ENCODE peak calls at places on chromosomes 3 and 15, in six cellular contexts. Y, O, L, V, C and U are unnamed samples.

GRCh38 chr3:178802993-178803693 is 266.9 kb downstream of the KCNMB2 start:
- DNase-seq in Y (no peak), O (no peak), L (no peak), V (no peak), C (no peak), U (no peak)

GRCh38 chr3:56691165-56692000 is 8.3 kb upstream of the TASOR start:
- DNase-seq in Y (no peak), O (no peak), L (no peak), V (no peak), C (peak; percentile 56), U (no peak)

GRCh38 chr3:20039765-20040475 is at the start of gene KAT2B:
- DNase-seq in Y (peak; percentile 89), O (no peak), L (peak; percentile 70), V (peak; percentile 92), C (peak; percentile 67), U (peak; percentile 82)

GRCh38 chr3:32374788-32375595 is 16.7 kb upstream of the CMTM7 start:
- DNase-seq in Y (peak; percentile 70), O (peak; percentile 34), L (peak; percentile 40), V (peak; percentile 90), C (peak; percentile 44), U (peak; percentile 79)

GRCh38 chr3:60967141-60967540 is 284.1 kb downstream of the FHIT start:
- DNase-seq in Y (no peak), O (no peak), L (no peak), V (no peak), C (no peak), U (no peak)

GRCh38 chr3:47347217-47347801 is 33.5 kb upstream of the PTPN23 start:
- DNase-seq in Y (no peak), O (peak; percentile 23), L (no peak), V (no peak), C (no peak), U (no peak)

GRCh38 chr3:48661501-48662139 is 1.1 kb downstream of the CELSR3 start:
- DNase-seq in Y (peak; percentile 74), O (no peak), L (peak; percentile 53), V (peak; percentile 57), C (peak; percentile 41), U (peak; percentile 51)

GRCh38 chr15:27672537-27672936 is 426.6 kb downstream of the OCA2 start:
- DNase-seq in Y (no peak), O (no peak), L (no peak), V (no peak), C (no peak), U (no peak)

GRCh38 chr3:107740992-107741896 is 218.5 kb downstream of the BBX start:
- DNase-seq in Y (no peak), O (no peak), L (no peak), V (peak; percentile 41), C (no peak), U (peak; percentile 11)

GRCh38 chr15:40379853-40380252 is 2.7 kb upstream of the KNSTRN start:
- DNase-seq in Y (peak; percentile 45), O (peak; percentile 84), L (no peak), V (no peak), C (peak; percentile 87), U (no peak)

GRCh38 chr3:85576091-85576690 is 617.4 kb downstream of the CADM2 start:
- DNase-seq in Y (peak; percentile 79), O (peak; percentile 3), L (no peak), V (peak; percentile 60), C (peak; percentile 47), U (peak; percentile 62)

GRCh38 chr15:92393287-92393993 is at the start of gene ST8SIA2:
- DNase-seq in Y (no peak), O (no peak), L (no peak), V (peak; percentile 3), C (no peak), U (no peak)

GRCh38 chr3:50624634-50625033 is 7.7 kb downstream of the MAPKAPK3 start:
- DNase-seq in Y (no peak), O (no peak), L (no peak), V (no peak), C (peak; percentile 76), U (no peak)

GRCh38 chr3:62607287-62608029 is 234.1 kb upstream of the FEZF2 start:
- DNase-seq in Y (no peak), O (no peak), L (no peak), V (no peak), C (peak; percentile 57), U (no peak)

GRCh38 chr3:149393355-149394165 is 16.1 kb upstream of the TM4SF1 start:
- DNase-seq in Y (peak; percentile 90), O (no peak), L (no peak), V (peak; percentile 46), C (peak; percentile 64), U (peak; percentile 44)

GRCh38 chr3:71142440-71143161 is 440.9 kb downstream of the FOXP1 start:
- DNase-seq in Y (no peak), O (no peak), L (no peak), V (peak; percentile 57), C (no peak), U (peak; percentile 55)

GRCh38 chr3:185960518-185961288 is 22.9 kb upstream of the TRA2B start:
- DNase-seq in Y (no peak), O (no peak), L (no peak), V (peak; percentile 58), C (no peak), U (no peak)

GRCh38 chr3:78344918-78345317 is 1305.0 kb downstream of the ROBO2 start:
- DNase-seq in Y (no peak), O (no peak), L (no peak), V (no peak), C (no peak), U (no peak)

GRCh38 chr3:112642912-112643506 is 2.1 kb upstream of the CCDC80 start:
- DNase-seq in Y (peak; percentile 84), O (peak; percentile 67), L (peak; percentile 58), V (peak; percentile 86), C (peak; percentile 87), U (peak; percentile 62)
- H3K4me3 ChIP-seq in Y (no peak overlapping the region), O (no peak overlapping the region), L (no peak overlapping the region), V (peak overlapping the region; percentile 65), C (no peak overlapping the region), U (no peak overlapping the region)

DNA sequence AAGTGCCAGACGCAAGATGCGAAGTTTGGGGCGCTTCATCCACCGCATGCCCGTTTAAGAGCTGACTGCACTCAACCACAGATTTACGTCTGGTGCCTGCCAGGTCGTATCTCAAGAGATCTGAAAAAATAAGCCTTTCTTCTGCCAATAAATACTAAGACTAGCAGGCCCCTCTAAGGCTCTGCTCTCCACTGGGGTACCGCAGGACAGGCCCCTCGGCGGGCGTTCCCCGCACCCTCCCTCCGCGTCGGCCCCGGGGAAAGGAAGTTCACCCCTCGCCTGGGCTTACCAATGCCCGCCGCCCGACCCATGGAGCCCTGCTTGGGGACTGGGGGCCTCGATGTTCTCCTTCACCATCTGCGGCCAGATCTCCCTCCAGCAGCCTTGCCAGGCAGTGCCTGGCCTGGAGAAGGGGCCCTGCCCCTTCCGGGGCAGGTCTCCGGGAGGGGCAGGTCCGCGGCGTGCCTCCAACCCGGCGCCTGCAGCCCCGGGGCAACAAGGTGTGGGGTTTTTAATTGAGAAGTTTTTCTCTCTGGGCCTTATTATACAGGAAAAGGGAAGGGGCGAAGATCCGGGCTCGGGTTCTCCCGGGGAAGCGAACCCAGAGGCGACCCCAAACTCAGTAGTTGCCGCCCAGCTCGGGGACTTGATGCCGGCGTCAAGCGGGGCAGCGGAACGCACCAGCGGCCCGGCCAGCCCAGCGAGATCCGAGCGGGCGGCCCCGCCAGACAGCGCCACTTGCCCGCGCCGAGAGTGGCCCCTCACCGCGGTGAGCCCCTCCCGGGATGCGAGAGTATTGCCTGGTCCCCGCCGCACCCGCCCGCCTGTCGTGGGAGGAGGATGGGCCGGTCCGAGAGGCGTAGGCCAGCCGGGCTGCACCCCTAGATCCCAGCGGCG is 742 bp downstream of the GOLGA8B start:
- DNase-seq in Y (peak; percentile 70), O (no peak), L (no peak), V (peak; percentile 66), C (peak; percentile 49), U (peak; percentile 14)
- H3K4me3 ChIP-seq in Y (peak overlapping the region; percentile 97), O (peak overlapping the region; percentile 71), L (peak overlapping the region; percentile 90), V (peak overlapping the region; percentile 75), C (peak overlapping the region; percentile 68), U (peak overlapping the region; percentile 67)

DNA sequence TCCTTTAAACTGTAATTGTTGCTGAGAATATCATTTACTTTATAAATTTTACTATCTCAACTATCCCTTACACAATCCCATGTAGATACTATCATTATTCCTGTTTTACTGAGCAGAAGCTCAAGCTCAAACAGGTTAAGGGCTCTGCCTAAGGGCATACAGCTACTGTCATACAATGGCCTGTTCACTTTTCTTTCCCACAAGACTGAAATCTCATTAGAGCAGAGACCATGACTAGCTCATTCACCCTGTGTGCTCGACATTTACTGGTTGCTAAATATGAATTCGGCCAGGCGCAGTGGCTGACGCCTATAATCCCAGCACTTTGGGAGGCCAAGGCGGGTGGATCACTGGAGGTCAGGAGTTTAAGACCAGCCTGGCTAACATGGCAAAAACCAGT is 1.6 kb upstream of the MESP2 start:
- DNase-seq in Y (no peak), O (no peak), L (no peak), V (no peak), C (no peak), U (no peak)
- H3K4me3 ChIP-seq in Y (no peak overlapping the region), O (no peak overlapping the region), L (no peak overlapping the region), V (no peak overlapping the region), C (no peak overlapping the region), U (no peak overlapping the region)

GRCh38 chr15:39204031-39204430 is 376.8 kb upstream of the THBS1 start:
- DNase-seq in Y (no peak), O (no peak), L (no peak), V (no peak), C (no peak), U (no peak)
- H3K4me3 ChIP-seq in Y (no peak overlapping the region), O (no peak overlapping the region), L (no peak overlapping the region), V (no peak overlapping the region), C (no peak overlapping the region), U (no peak overlapping the region)

DNA sequence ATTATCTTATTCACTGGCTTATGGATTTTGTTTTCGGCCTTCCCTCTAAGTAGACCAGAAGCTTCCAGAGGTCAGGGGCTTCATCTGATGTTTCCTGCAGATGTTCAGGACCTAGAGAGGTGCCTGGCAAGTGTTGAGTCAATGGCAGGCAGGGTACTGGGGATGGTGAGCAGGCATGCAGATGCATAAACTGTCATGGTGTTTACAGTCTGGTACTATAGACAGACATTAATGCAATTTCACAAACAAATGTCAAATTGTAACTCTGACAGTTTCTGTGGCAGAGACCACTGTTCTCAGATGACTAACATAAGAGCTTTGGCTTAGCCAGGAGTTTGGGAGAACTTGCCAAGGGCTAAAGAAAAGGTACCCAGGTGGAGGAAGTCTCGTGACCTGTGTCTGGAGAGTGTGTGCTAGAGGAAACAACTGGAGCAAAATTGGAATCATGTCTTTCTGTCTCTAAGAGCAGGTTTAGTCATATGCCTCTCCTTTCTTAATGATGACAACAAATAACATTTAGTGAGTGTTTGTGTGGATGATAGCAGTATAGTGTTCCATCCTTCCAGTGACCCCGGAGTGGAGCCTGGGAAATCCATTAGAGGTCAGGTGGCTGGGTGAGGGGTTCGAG is 53.7 kb upstream of the TRAK1 start:
- DNase-seq in Y (no peak), O (no peak), L (no peak), V (no peak), C (no peak), U (no peak)
- H3K4me3 ChIP-seq in Y (no peak overlapping the region), O (no peak overlapping the region), L (no peak overlapping the region), V (no peak overlapping the region), C (no peak overlapping the region), U (no peak overlapping the region)